ENCODE peak calls at places on chromosomes 2 and 18, in four cellular contexts. T, B, G and P are unnamed samples.

GRCh38 chr18:11163668-11164067 is 14.3 kb upstream of the PIEZO2 start:
- DNase-seq in G (no peak), T (no peak), B (peak), P (peak)

GRCh38 chr2:101905746-101906336 is 85.9 kb upstream of the IL1R2 start:
- DNase-seq in G (no peak), B (no peak), T (no peak), P (no peak)

GRCh38 chr2:236161082-236161462 is 7.1 kb downstream of the GBX2 start:
- DNase-seq in T (no peak), B (no peak), G (no peak), P (no peak)

GRCh38 chr2:19038096-19039015 is 320.1 kb downstream of the OSR1 start:
- DNase-seq in T (no peak), G (peak), B (no peak), P (no peak)

GRCh38 chr2:51290725-51291124 is 258.8 kb upstream of the NRXN1 start:
- DNase-seq in T (no peak), G (peak), B (no peak), P (no peak)

GRCh38 chr18:10147199-10147598 is 233.4 kb downstream of the VAPA start:
- DNase-seq in B (no peak), G (no peak), T (no peak), P (no peak)

GRCh38 chr18:23200751-23201150 is 65.5 kb downstream of the CABLES1 start:
- DNase-seq in T (no peak), G (no peak), B (no peak), P (peak)

GRCh38 chr2:55948176-55948921 is 24.8 kb upstream of the EFEMP1 start:
- DNase-seq in T (no peak), G (peak), B (no peak), P (no peak)

GRCh38 chr2:101989740-101990460 is 1.9 kb upstream of the IL1R2 start:
- DNase-seq in B (no peak), T (no peak), G (no peak), P (no peak)

GRCh38 chr2:103739216-103739615 is 977.4 kb downstream of the TMEM182 start:
- DNase-seq in B (no peak), G (no peak), T (no peak), P (no peak)